ENCODE peak calls at places on chromosome 2, in six cellular contexts. A, Z, R, K, E and C are unnamed samples.

GRCh38 chr2:73776869-73777519 is 2.9 kb downstream of the DUSP11 start:
- DNase-seq in A (no peak), Z (no peak), R (no peak), K (no peak), E (no peak), C (no peak)

GRCh38 chr2:171436307-171436706 is 2.3 kb downstream of the DCAF17 start:
- DNase-seq in A (no peak), Z (no peak), R (peak; percentile 70), K (no peak), E (no peak), C (no peak)

GRCh38 chr2:177056540-177056939 is 156.1 kb upstream of the HNRNPA3 start:
- DNase-seq in A (peak; percentile 4), Z (no peak), R (no peak), K (no peak), E (no peak), C (no peak)

GRCh38 chr2:98869272-98869641 is 66.8 kb downstream of the CRACDL start:
- DNase-seq in A (no peak), Z (no peak), R (no peak), K (peak; percentile 92), E (no peak), C (peak; percentile 90)

GRCh38 chr2:130376433-130377293 is 20.8 kb downstream of the PTPN18 start:
- DNase-seq in A (no peak), Z (no peak), R (no peak), K (no peak), E (peak; percentile 78), C (no peak)

GRCh38 chr2:75200140-75200985 is 1.0 kb upstream of the TACR1 start:
- DNase-seq in A (no peak), Z (no peak), R (peak; percentile 40), K (peak; percentile 79), E (no peak), C (peak; percentile 86)

GRCh38 chr2:10889741-10890215 is 22.0 kb upstream of the KCNF1 start:
- DNase-seq in A (no peak), Z (no peak), R (no peak), K (no peak), E (no peak), C (no peak)

GRCh38 chr2:88692187-88692586 is 714 bp downstream of the RPIA start:
- DNase-seq in A (no peak), Z (peak; percentile 39), R (peak; percentile 21), K (peak; percentile 40), E (peak; percentile 69), C (peak; percentile 36)

GRCh38 chr2:172574965-172575364 is 19.1 kb downstream of the PDK1 start:
- DNase-seq in A (no peak), Z (no peak), R (no peak), K (no peak), E (peak; percentile 10), C (no peak)

GRCh38 chr2:120685403-120686297 is 50.0 kb upstream of the GLI2 start:
- DNase-seq in A (no peak), Z (no peak), R (no peak), K (no peak), E (no peak), C (no peak)

GRCh38 chr2:201781583-201782051 is 884 bp upstream of the ALS2 start:
- DNase-seq in A (no peak), Z (no peak), R (peak; percentile 32), K (no peak), E (peak; percentile 16), C (no peak)

GRCh38 chr2:17460401-17461086 is 57.7 kb downstream of the RAD51AP2 start:
- DNase-seq in A (no peak), Z (no peak), R (no peak), K (no peak), E (no peak), C (no peak)

GRCh38 chr2:20452551-20452950 is 5.7 kb downstream of the RHOB start:
- DNase-seq in A (no peak), Z (peak; percentile 71), R (peak; percentile 59), K (peak; percentile 27), E (no peak), C (peak; percentile 27)

GRCh38 chr2:109715302-109715937 is 78.7 kb upstream of the RGPD5 start:
- DNase-seq in A (no peak), Z (no peak), R (peak; percentile 49), K (peak; percentile 50), E (no peak), C (no peak)

GRCh38 chr2:12884713-12885282 is 168.1 kb downstream of the TRIB2 start:
- DNase-seq in A (peak; percentile 18), Z (peak; percentile 71), R (peak; percentile 75), K (no peak), E (no peak), C (no peak)

GRCh38 chr2:10620481-10620880 is 69.3 kb downstream of the NOL10 start:
- DNase-seq in A (no peak), Z (no peak), R (peak; percentile 74), K (no peak), E (no peak), C (no peak)

GRCh38 chr2:149650006-149650405 is 62.4 kb upstream of the MMADHC start:
- DNase-seq in A (no peak), Z (no peak), R (peak; percentile 67), K (no peak), E (no peak), C (no peak)

GRCh38 chr2:109126501-109126860 is 2.5 kb upstream of the SH3RF3 start:
- DNase-seq in A (no peak), Z (no peak), R (peak; percentile 88), K (no peak), E (no peak), C (no peak)

GRCh38 chr2:140600116-140600515 is 1530.7 kb downstream of the LRP1B start:
- DNase-seq in A (no peak), Z (no peak), R (peak; percentile 75), K (no peak), E (no peak), C (no peak)

GRCh38 chr2:74333175-74333574 is 10.0 kb downstream of the SLC4A5 start:
- DNase-seq in A (peak; percentile 19), Z (no peak), R (peak; percentile 58), K (peak; percentile 32), E (peak; percentile 36), C (no peak)

GRCh38 chr2:196849895-196850294 is 40.7 kb upstream of the C2orf66 start:
- DNase-seq in A (no peak), Z (no peak), R (peak; percentile 63), K (no peak), E (peak; percentile 7), C (no peak)

GRCh38 chr2:129233166-129233565 is 746.3 kb upstream of the RAB6C start:
- DNase-seq in A (no peak), Z (no peak), R (no peak), K (no peak), E (no peak), C (no peak)

GRCh38 chr2:232459419-232460035 is 3.6 kb downstream of the ALPI start:
- DNase-seq in A (no peak), Z (no peak), R (no peak), K (no peak), E (no peak), C (no peak)

GRCh38 chr2:174631009-174631981 is 33.7 kb upstream of the WIPF1 start:
- DNase-seq in A (no peak), Z (no peak), R (peak; percentile 80), K (no peak), E (no peak), C (no peak)

GRCh38 chr2:186995092-186995491 is 146.1 kb upstream of the ZSWIM2 start:
- DNase-seq in A (no peak), Z (no peak), R (peak; percentile 59), K (no peak), E (no peak), C (no peak)

GRCh38 chr2:10400978-10401951 is 46.9 kb downstream of the ODC1 start:
- DNase-seq in A (no peak), Z (no peak), R (no peak), K (peak; percentile 48), E (no peak), C (no peak)

GRCh38 chr2:229437467-229437866 is 166.4 kb upstream of the PID1 start:
- DNase-seq in A (no peak), Z (no peak), R (no peak), K (no peak), E (no peak), C (no peak)

GRCh38 chr2:229429529-229430067 is 158.5 kb upstream of the PID1 start:
- DNase-seq in A (no peak), Z (no peak), R (no peak), K (no peak), E (no peak), C (no peak)

GRCh38 chr2:229431331-229431954 is 160.4 kb upstream of the PID1 start:
- DNase-seq in A (peak; percentile 57), Z (no peak), R (peak; percentile 78), K (no peak), E (peak; percentile 8), C (no peak)

GRCh38 chr2:229433351-229433750 is 162.3 kb upstream of the PID1 start:
- DNase-seq in A (no peak), Z (no peak), R (no peak), K (no peak), E (no peak), C (no peak)

DNA sequence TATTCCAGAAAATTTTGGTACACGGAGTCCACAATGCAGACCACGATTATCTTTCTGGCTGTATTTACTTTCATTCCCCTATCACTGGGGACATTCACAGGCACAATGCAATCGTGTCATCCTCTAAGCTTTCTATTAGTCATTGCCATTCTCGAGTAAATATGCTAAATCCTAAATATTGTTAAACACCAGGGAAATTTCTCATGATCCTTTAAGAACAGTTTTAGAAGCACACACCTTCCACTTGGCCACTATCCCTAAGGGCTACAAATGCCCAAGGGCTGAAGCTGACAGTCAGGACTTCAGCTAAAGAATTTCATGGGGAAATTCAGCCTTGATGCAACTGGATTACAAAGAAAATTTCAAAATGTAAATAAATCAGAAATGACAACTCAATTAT is 163.0 kb upstream of the PID1 start:
- DNase-seq in A (no peak), Z (no peak), R (no peak), K (no peak), E (no peak), C (no peak)
- H3K9me3 ChIP-seq in A (no peaks in the 10 kb centered on the region), Z (no peaks in the 10 kb centered on the region), R (no peaks in the 10 kb centered on the region), K (no peaks in the 10 kb centered on the region), E (no peaks in the 10 kb centered on the region), C (peaks cover 4% of the 10 kb centered on the region)

GRCh38 chr2:143171817-143172216 is 42.6 kb downstream of the ARHGAP15 start:
- DNase-seq in A (no peak), Z (no peak), R (peak; percentile 6), K (no peak), E (no peak), C (no peak)
- TF ChIP-seq CTCF in A (peak; percentile 21), Z (peak; percentile 47), R (peak; percentile 33), K (no peak), E (peak; percentile 28), C (no peak)

DNA sequence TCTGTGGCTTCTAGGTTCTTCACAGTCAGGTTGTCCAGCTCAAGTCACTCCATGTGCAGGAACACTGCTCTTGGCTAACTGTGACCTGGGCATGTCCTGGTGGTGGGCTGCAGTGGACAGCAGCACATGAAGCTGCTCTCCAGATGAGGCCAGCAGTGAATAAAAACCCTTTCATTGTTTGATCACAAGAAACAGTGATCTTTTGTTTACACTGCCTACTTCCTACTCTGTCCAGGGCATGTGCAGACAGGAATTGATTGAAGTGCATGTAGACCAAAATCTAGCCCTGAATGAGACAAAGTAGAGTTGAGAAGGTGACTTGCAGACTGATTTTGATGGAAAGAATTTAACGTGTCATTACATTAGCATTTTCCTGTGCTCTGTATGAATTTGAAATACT is 34.9 kb downstream of the BCL2L11 start:
- DNase-seq in A (no peak), Z (no peak), R (no peak), K (no peak), E (no peak), C (no peak)
- H3K27ac ChIP-seq in A (no peak overlapping the region), Z (no peak overlapping the region), R (no peak overlapping the region), K (no peak overlapping the region), E (peak overlapping the region; percentile 89), C (no peak overlapping the region)

DNA sequence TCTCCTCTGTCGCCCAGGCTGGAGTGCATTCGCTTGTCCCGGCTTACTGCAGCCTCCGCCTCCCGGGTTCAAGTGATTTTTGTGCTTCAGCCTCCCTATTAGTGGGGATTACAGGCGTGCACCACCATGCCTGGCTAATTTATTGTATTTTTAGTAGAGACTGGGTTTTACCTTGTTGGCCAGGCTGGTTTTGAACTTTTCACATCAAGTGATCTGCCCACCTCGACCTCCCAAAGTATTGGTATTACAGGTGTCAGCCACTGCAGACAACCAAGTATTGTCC is 1.1 kb downstream of the RPS27A start:
- DNase-seq in A (no peak), Z (no peak), R (no peak), K (no peak), E (no peak), C (no peak)
- H3K9me3 ChIP-seq in A (no peaks in the 10 kb centered on the region), Z (no peaks in the 10 kb centered on the region), R (no peaks in the 10 kb centered on the region), K (no peaks in the 10 kb centered on the region), E (no peaks in the 10 kb centered on the region), C (no peaks in the 10 kb centered on the region)